ENCODE peak calls at places on chromosomes 3 and 15, in seven cellular contexts. X is Calu3; I is NT2/D1; V is anterior cingulate cortex; E is heart right ventricle; M is stimulated activated CD4-positive, alpha-beta T cell treated with anti-CD3 and anti-CD28 coated beads, Interleukin-4, amount 100 ng/mL, for 4 hours; N is stimulated activated naive CD8-positive, alpha-beta T cell treated with anti-CD3 and anti-CD28 coated beads, Interleukin-15, amount 100 ng/mL, for 72 hours. H is an unnamed sample.

GRCh38 chr3:138297059-138297607 is 32.5 kb downstream of the NME9 start:
- DNase-seq in X (no peak), I (no peak), V (no peak), E (no peak), M (no peak), N (no peak), H (no peak)

GRCh38 chr3:59064276-59064675 is 14.5 kb upstream of the CFAP20DC start:
- DNase-seq in X (no peak), I (no peak), V (no peak), E (no peak), M (no peak), N (no peak), H (no peak)

GRCh38 chr3:184570501-184570900 is 8.9 kb downstream of the EPHB3 start:
- DNase-seq in X (no peak), I (no peak), V (no peak), E (no peak), M (no peak), N (no peak), H (no peak)

GRCh38 chr15:92881838-92882696 is 18.1 kb upstream of the CHD2 start:
- DNase-seq in X (peak), I (peak), V (peak), E (peak), M (peak), N (peak), H (peak)

GRCh38 chr3:177287231-177287630 is 89.9 kb upstream of the TBL1XR1 start:
- DNase-seq in X (no peak), I (no peak), V (no peak), E (no peak), M (no peak), N (no peak), H (no peak)

GRCh38 chr15:91186892-91187644 is 87.0 kb downstream of the SV2B start:
- DNase-seq in X (peak), I (peak), V (no peak), E (no peak), M (no peak), N (no peak), H (peak)

GRCh38 chr3:27166888-27167287 is 202.3 kb downstream of the NEK10 start:
- DNase-seq in X (peak), I (no peak), V (no peak), E (no peak), M (no peak), N (no peak), H (peak)

GRCh38 chr3:59108091-59108815 is 58.4 kb upstream of the CFAP20DC start:
- DNase-seq in X (no peak), I (no peak), V (no peak), E (no peak), M (no peak), N (no peak), H (no peak)

GRCh38 chr3:106813742-106814141 is 563.5 kb upstream of the CCDC54 start:
- DNase-seq in X (no peak), I (no peak), V (no peak), E (peak), M (no peak), N (no peak), H (no peak)

GRCh38 chr3:127158614-127159221 is 34.2 kb upstream of the PRR23E start:
- DNase-seq in X (peak), I (no peak), V (no peak), E (no peak), M (no peak), N (no peak), H (peak)

GRCh38 chr3:44074181-44074580 is 167.5 kb upstream of the TOPAZ1 start:
- DNase-seq in X (peak), I (no peak), V (no peak), E (no peak), M (no peak), N (no peak), H (no peak)

GRCh38 chr3:194141415-194142155 is 5.6 kb downstream of the HES1 start:
- DNase-seq in X (peak), I (peak), V (no peak), E (peak), M (peak), N (peak), H (peak)

GRCh38 chr3:81869380-81869779 is 107.9 kb upstream of the GBE1 start:
- DNase-seq in X (no peak), I (no peak), V (no peak), E (no peak), M (no peak), N (no peak), H (no peak)

GRCh38 chr3:13705051-13705450 is 156.1 kb downstream of the FBLN2 start:
- DNase-seq in X (no peak), I (no peak), V (no peak), E (no peak), M (peak), N (no peak), H (no peak)

GRCh38 chr15:100726426-100727190 is 124.2 kb downstream of the ASB7 start:
- DNase-seq in X (no peak), I (no peak), V (no peak), E (no peak), M (no peak), N (no peak), H (no peak)

GRCh38 chr15:59222106-59222505 is 15.5 kb downstream of the LDHAL6B start:
- DNase-seq in X (no peak), I (no peak), V (no peak), E (no peak), M (no peak), N (no peak), H (no peak)

GRCh38 chr15:81118361-81118760 is 15.7 kb upstream of the CFAP161 start:
- DNase-seq in X (peak), I (no peak), V (no peak), E (no peak), M (no peak), N (no peak), H (no peak)

GRCh38 chr3:157931517-157931916 is 174.7 kb downstream of the SHOX2 start:
- DNase-seq in X (no peak), I (no peak), V (no peak), E (no peak), M (no peak), N (no peak), H (no peak)

GRCh38 chr3:147089286-147089685 is 317.1 kb downstream of the ZIC4 start:
- DNase-seq in X (no peak), I (no peak), V (no peak), E (no peak), M (no peak), N (no peak), H (no peak)

GRCh38 chr15:70875001-70875782 is 17.0 kb downstream of the THAP10 start:
- DNase-seq in X (no peak), I (no peak), V (no peak), E (peak), M (no peak), N (no peak), H (peak)

GRCh38 chr3:155112661-155113389 is 32.7 kb downstream of the MME start:
- DNase-seq in X (no peak), I (no peak), V (no peak), E (no peak), M (no peak), N (no peak), H (no peak)

GRCh38 chr3:102122527-102122926 is 273.2 kb downstream of the NFKBIZ start:
- DNase-seq in X (no peak), I (no peak), V (no peak), E (no peak), M (no peak), N (no peak), H (no peak)

GRCh38 chr15:73628976-73629854 is 4.0 kb downstream of the NPTN start:
- DNase-seq in X (no peak), I (no peak), V (no peak), E (no peak), M (no peak), N (no peak), H (no peak)

GRCh38 chr15:82653483-82653882 is 6.3 kb upstream of the CPEB1 start:
- DNase-seq in X (no peak), I (no peak), V (no peak), E (no peak), M (no peak), N (no peak), H (no peak)

GRCh38 chr3:99549918-99550603 is 88.3 kb upstream of the COL8A1 start:
- DNase-seq in X (no peak), I (no peak), V (no peak), E (no peak), M (no peak), N (no peak), H (no peak)

GRCh38 chr3:182479766-182480336 is 313.5 kb upstream of the ATP11B start:
- DNase-seq in X (no peak), I (no peak), V (no peak), E (no peak), M (no peak), N (no peak), H (no peak)

GRCh38 chr3:122962149-122962548 is 65.4 kb downstream of the SEMA5B start:
- DNase-seq in X (no peak), I (no peak), V (peak), E (no peak), M (no peak), N (no peak), H (no peak)

GRCh38 chr15:88450125-88450798 is 16.9 kb downstream of the MRPL46 start:
- DNase-seq in X (peak), I (peak), V (peak), E (peak), M (peak), N (peak), H (peak)

GRCh38 chr3:12877040-12877439 is 35.7 kb upstream of the RPL32 start:
- DNase-seq in X (no peak), I (no peak), V (no peak), E (no peak), M (no peak), N (no peak), H (no peak)

GRCh38 chr3:161600185-161600584 is 103.6 kb downstream of the OTOL1 start:
- DNase-seq in X (no peak), I (no peak), V (no peak), E (no peak), M (no peak), N (no peak), H (peak)

GRCh38 chr3:174355505-174355904 is 503.6 kb upstream of the NAALADL2 start:
- DNase-seq in X (peak), I (peak), V (no peak), E (no peak), M (no peak), N (no peak), H (peak)

GRCh38 chr3:42031808-42032475 is 59.2 kb upstream of the TRAK1 start:
- DNase-seq in X (no peak), I (no peak), V (no peak), E (peak), M (no peak), N (no peak), H (no peak)

GRCh38 chr3:108722724-108723123 is 34.5 kb downstream of the RETNLB start:
- DNase-seq in X (no peak), I (no peak), V (no peak), E (no peak), M (no peak), N (no peak), H (no peak)

GRCh38 chr3:23103764-23104163 is 99.4 kb upstream of the UBE2E2 start:
- DNase-seq in X (no peak), I (no peak), V (no peak), E (no peak), M (no peak), N (no peak), H (no peak)

H was measured in hepatocyte.